ENCODE peak calls at places on chromosome 20, in nine cellular contexts. G is activated B cell treated with CpG ODN at 0.5 μM for 24 hours, W is ovary, J is testis, L is brain microvascular endothelial cell, U is lower leg skin, X is upper lobe of right lung, B is RWPE1, O is cardiac fibroblast. Q is an unnamed sample.

GRCh38 chr20:1241456-1241855 is 15.6 kb downstream of the RAD21L1 start:
- DNase-seq in J (no peak), U (no peak), O (no peak), X (no peak), W (no peak), L (no peak), G (no peak), B (no peak), Q (no peak)

GRCh38 chr20:63166423-63167020 is 49.4 kb downstream of the YTHDF1 start:
- DNase-seq in B (no peak), W (no peak), L (no peak), U (no peak), O (no peak), X (no peak), J (no peak), G (no peak), Q (no peak)

GRCh38 chr20:64052326-64052722 is 2.9 kb upstream of the SOX18 start:
- DNase-seq in L (no peak), G (no peak), X (no peak), U (no peak), W (no peak), O (no peak), J (no peak), B (no peak), Q (no peak)

GRCh38 chr20:45329497-45330319 is 18.5 kb downstream of the SDC4 start:
- DNase-seq in U (no peak), X (peak; percentile 78), B (no peak), J (no peak), W (no peak), L (no peak), O (no peak), G (no peak), Q (no peak)

GRCh38 chr20:45036044-45036755 is 64.7 kb downstream of the KCNS1 start:
- DNase-seq in G (no peak), X (no peak), J (no peak), O (peak; percentile 63), B (peak; percentile 69), L (peak; percentile 56), U (no peak), W (no peak), Q (no peak)

GRCh38 chr20:19770375-19770774 is 12.3 kb downstream of the RIN2 start:
- DNase-seq in X (no peak), J (no peak), W (no peak), U (no peak), G (no peak), O (no peak), L (no peak), B (no peak), Q (no peak)

GRCh38 chr20:1341561-1342265 is 12.8 kb upstream of the SDCBP2 start:
- DNase-seq in L (peak; percentile 70), J (no peak), O (peak; percentile 83), X (no peak), B (no peak), U (no peak), G (no peak), W (no peak), Q (no peak)

GRCh38 chr20:52242237-52243230 is 51.0 kb upstream of the ZFP64 start:
- DNase-seq in O (peak; percentile 36), L (no peak), W (no peak), J (no peak), G (no peak), U (no peak), X (no peak), B (peak; percentile 42), Q (no peak)

GRCh38 chr20:45306431-45306982 is at the start of gene RBPJL:
- DNase-seq in B (peak; percentile 49), G (peak; percentile 44), U (no peak), X (no peak), J (peak; percentile 38), W (no peak), O (no peak), L (no peak), Q (no peak)

GRCh38 chr20:54985100-54985499 is 509.7 kb downstream of the DOK5 start:
- DNase-seq in W (no peak), B (no peak), L (no peak), G (no peak), J (no peak), U (no peak), X (no peak), O (no peak), Q (no peak)

GRCh38 chr20:44720994-44721784 is 6.0 kb downstream of the CCN5 start:
- DNase-seq in L (peak; percentile 69), J (peak; percentile 61), G (no peak), O (peak; percentile 95), B (peak; percentile 67), W (peak; percentile 74), U (no peak), X (peak; percentile 80), Q (no peak)

GRCh38 chr20:3727333-3728035 is 5.0 kb upstream of the HSPA12B start:
- DNase-seq in J (peak; percentile 48), B (no peak), O (peak; percentile 60), G (no peak), L (no peak), U (peak; percentile 49), X (peak; percentile 36), W (peak; percentile 51), Q (no peak)

GRCh38 chr20:25296094-25297093 is 48.5 kb downstream of the PYGB start:
- DNase-seq in O (peak; percentile 32), W (no peak), J (peak; percentile 40), U (no peak), G (no peak), X (no peak), B (no peak), L (no peak), Q (no peak)

GRCh38 chr20:19317240-19318069 is 105.0 kb downstream of the SLC24A3 start:
- DNase-seq in O (no peak), G (no peak), L (no peak), W (no peak), J (no peak), X (no peak), U (no peak), B (no peak), Q (no peak)

GRCh38 chr20:44805991-44806729 is 4.2 kb downstream of the RIMS4 start:
- DNase-seq in J (peak; percentile 89), L (no peak), G (no peak), O (peak; percentile 89), U (peak; percentile 18), X (peak; percentile 86), W (peak; percentile 65), B (peak; percentile 26), Q (no peak)

GRCh38 chr20:32485770-32486248 is 99.3 kb downstream of the NOL4L start:
- DNase-seq in O (no peak), L (no peak), X (no peak), B (no peak), U (no peak), G (no peak), W (no peak), J (no peak), Q (no peak)

GRCh38 chr20:10492065-10492464 is 57.0 kb downstream of the SLX4IP start:
- DNase-seq in G (no peak), L (peak; percentile 61), J (no peak), O (peak; percentile 60), X (no peak), W (no peak), U (no peak), B (no peak), Q (no peak)

GRCh38 chr20:14997791-14998190 is 660.4 kb upstream of the FLRT3 start:
- DNase-seq in W (no peak), B (peak; percentile 76), X (no peak), G (no peak), O (peak; percentile 48), U (no peak), L (peak; percentile 83), J (no peak), Q (no peak)

GRCh38 chr20:20780127-20780822 is 67.8 kb upstream of the RALGAPA2 start:
- DNase-seq in L (no peak), J (peak; percentile 23), G (no peak), B (peak; percentile 79), X (peak; percentile 94), O (peak; percentile 41), W (peak; percentile 31), U (peak; percentile 87), Q (no peak)

GRCh38 chr20:38997622-38998021 is 35.5 kb downstream of the DHX35 start:
- DNase-seq in W (no peak), G (no peak), B (no peak), J (no peak), U (no peak), L (no peak), X (no peak), O (no peak), Q (no peak)

GRCh38 chr20:36542019-36542488 is 735 bp downstream of the MYL9 start:
- DNase-seq in O (peak; percentile 64), J (peak; percentile 69), L (peak; percentile 56), G (no peak), B (no peak), W (peak; percentile 70), U (no peak), X (no peak), Q (no peak)

GRCh38 chr20:44040202-44040915 is 125.7 kb downstream of the TOX2 start:
- DNase-seq in O (no peak), J (no peak), L (no peak), G (no peak), B (no peak), W (no peak), X (no peak), U (no peak), Q (no peak)

GRCh38 chr20:23666189-23666588 is 22.6 kb downstream of the CST4 start:
- DNase-seq in X (no peak), L (no peak), B (no peak), G (no peak), O (peak; percentile 42), U (peak; percentile 9), J (peak; percentile 21), W (no peak), Q (no peak)
- TF ChIP-seq CTCF in X (no peak), L (peak; percentile 62), B (no peak), G (no peak), O (peak; percentile 36), U (no peak), J (no peak), W (no peak), Q (no peak)

GRCh38 chr20:23165307-23165750 is 79.2 kb upstream of the CD93 start:
- DNase-seq in U (no peak), B (no peak), X (no peak), J (no peak), W (peak; percentile 9), G (no peak), O (no peak), L (no peak), Q (no peak)
- TF ChIP-seq CTCF in U (no peak), B (no peak), X (no peak), J (no peak), W (no peak), G (no peak), O (no peak), L (peak; percentile 40), Q (no peak)

DNA sequence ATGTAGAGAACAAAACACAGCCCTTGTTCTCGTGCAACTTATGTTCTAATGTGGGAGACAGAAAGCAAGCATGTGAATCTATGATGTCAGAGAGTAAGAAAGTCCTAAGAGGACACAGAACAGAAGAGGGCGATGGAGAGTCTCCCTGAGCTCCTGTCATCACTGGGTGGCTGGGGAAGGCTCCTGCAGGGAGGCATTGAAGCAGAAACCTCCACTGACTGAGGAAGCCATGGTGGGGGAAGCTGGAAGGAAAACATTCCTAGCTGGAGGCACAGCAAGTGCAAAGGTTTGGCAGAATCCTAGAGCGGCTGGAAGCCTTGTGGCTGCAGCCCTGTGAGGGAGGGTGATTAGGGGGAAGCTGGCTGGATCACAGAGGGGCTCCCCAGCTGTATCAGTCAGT is 248.0 kb downstream of the CDH26 start:
- DNase-seq in U (no peak), L (peak; percentile 54), G (no peak), W (no peak), J (no peak), O (peak; percentile 1), B (peak; percentile 49), X (no peak), Q (no peak)
- TF ChIP-seq CTCF in U (no peak), L (peak; percentile 75), G (no peak), W (no peak), J (no peak), O (peak; percentile 61), B (peak; percentile 28), X (peak; percentile 33), Q (peak; percentile 37)

GRCh38 chr20:57558614-57559285 is 2.2 kb upstream of the PCK1 start:
- DNase-seq in B (no peak), X (no peak), G (no peak), L (no peak), J (no peak), W (no peak), O (no peak), U (no peak), Q (no peak)
- TF ChIP-seq CTCF in B (no peak), X (no peak), G (no peak), L (no peak), J (no peak), W (no peak), O (no peak), U (no peak), Q (no peak)